ENCODE peak calls at places on chromosomes 6 and 20, in five cellular contexts. Q is psoas muscle, K is A549, U is GM12878, S is stomach. J is an unnamed sample. For H3K9me3, the result is how much of the 10 kb centered on the place peaks cover.

GRCh38 chr6:41878961-41879405 is 16.2 kb downstream of the USP49 start:
- DNase-seq in Q (no peak), K (no peak), S (no peak), U (no peak), J (no peak)

GRCh38 chr6:80457044-80457933 is 350.8 kb downstream of the BCKDHB start:
- DNase-seq in U (no peak), K (no peak), Q (peak), S (peak), J (no peak)

GRCh38 chr6:167550936-167551633 is 226.2 kb downstream of the TTLL2 start:
- DNase-seq in Q (peak), U (no peak), S (peak), K (no peak), J (no peak)

GRCh38 chr6:133945158-133945557 is 7.9 kb upstream of the TBPL1 start:
- DNase-seq in U (no peak), S (no peak), Q (no peak), K (no peak), J (no peak)

GRCh38 chr20:4925842-4926530 is 75.3 kb downstream of the SLC23A2 start:
- DNase-seq in S (peak), Q (peak), U (no peak), K (no peak), J (no peak)

GRCh38 chr20:56762401-56762800 is 133.3 kb downstream of the TFAP2C start:
- DNase-seq in K (no peak), U (no peak), Q (no peak), S (no peak), J (no peak)

GRCh38 chr6:123520208-123520607 is 116.5 kb downstream of the TRDN start:
- DNase-seq in S (no peak), K (no peak), Q (no peak), U (no peak), J (no peak)

GRCh38 chr6:75532521-75532920 is 38.9 kb upstream of the FILIP1 start:
- DNase-seq in U (no peak), S (no peak), Q (no peak), K (no peak), J (no peak)

GRCh38 chr6:112258636-112259336 is 4.4 kb upstream of the LAMA4 start:
- DNase-seq in K (no peak), U (no peak), S (no peak), Q (no peak), J (no peak)

GRCh38 chr20:25296094-25297093 is 48.5 kb downstream of the PYGB start:
- DNase-seq in Q (peak), K (peak), U (no peak), S (no peak), J (no peak)

GRCh38 chr20:20003088-20003954 is 13.8 kb upstream of the NAA20 start:
- DNase-seq in K (no peak), Q (no peak), U (no peak), S (no peak), J (peak)

GRCh38 chr6:115766745-115767462 is 293.8 kb downstream of the FRK start:
- DNase-seq in U (no peak), K (no peak), Q (no peak), S (no peak), J (no peak)

GRCh38 chr20:52518735-52519134 is 327.2 kb upstream of the ZFP64 start:
- DNase-seq in U (peak), K (no peak), S (no peak), Q (no peak), J (no peak)

GRCh38 chr20:44703956-44704488 is 11.1 kb upstream of the CCN5 start:
- DNase-seq in K (no peak), S (no peak), Q (no peak), U (no peak), J (no peak)
- H3K27ac ChIP-seq in K (peak), S (peak), Q (peak), U (no peak), J (no peak)

GRCh38 chr20:1536893-1537730 is 20.4 kb downstream of the SIRPD start:
- DNase-seq in Q (no peak), K (no peak), S (no peak), U (no peak), J (no peak)
- H3K9me3 ChIP-seq in Q (under half), K (under half), S (under half), U (under half), J (under half)

GRCh38 chr20:6041808-6042265 is 12.0 kb downstream of the LRRN4 start:
- DNase-seq in K (no peak), U (no peak), S (no peak), Q (no peak), J (no peak)
- H3K27ac ChIP-seq in K (no peak), U (no peak), S (no peak), Q (no peak), J (no peak)

GRCh38 chr20:49278817-49279676 is 1.2 kb upstream of the ZNFX1 start:
- DNase-seq in K (no peak), Q (no peak), S (no peak), U (no peak), J (no peak)
- H3K9me3 ChIP-seq in K (under half), Q (under half), S (under half), U (under half), J (under half)

GRCh38 chr6:25953733-25954132 is 8.9 kb upstream of the TRIM38 start:
- DNase-seq in K (no peak), Q (no peak), U (no peak), S (no peak), J (no peak)

GRCh38 chr6:25952535-25952934 is 10.1 kb upstream of the TRIM38 start:
- DNase-seq in Q (no peak), K (no peak), S (no peak), U (no peak), J (no peak)

GRCh38 chr6:25954756-25955155 is 7.8 kb upstream of the TRIM38 start:
- DNase-seq in Q (no peak), S (no peak), U (no peak), K (no peak), J (no peak)

GRCh38 chr6:25958700-25959162 is 3.9 kb upstream of the TRIM38 start:
- DNase-seq in Q (no peak), S (no peak), U (no peak), K (no peak), J (no peak)

DNA sequence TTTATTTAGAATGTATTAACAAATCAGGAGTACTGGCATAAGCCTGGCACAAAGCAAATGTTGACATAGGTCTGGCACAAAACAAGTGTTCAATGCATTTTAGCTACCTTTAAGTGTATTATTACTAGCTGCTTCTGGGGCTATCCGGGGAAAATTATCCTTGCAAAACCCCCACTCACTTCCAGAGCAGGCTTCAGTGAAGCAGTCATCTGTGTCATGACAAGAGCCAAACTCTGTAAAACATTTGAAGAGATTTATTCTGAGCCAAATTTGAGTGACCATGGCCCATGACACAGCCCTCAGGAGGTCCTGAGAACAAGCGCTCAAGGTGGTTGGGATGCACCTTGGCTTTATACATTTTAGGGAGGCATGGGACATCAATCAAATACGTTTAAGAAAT is 6.4 kb upstream of the TRIM38 start:
- DNase-seq in K (no peak), Q (no peak), U (no peak), S (no peak), J (no peak)
- H3K27ac ChIP-seq in K (no peak), Q (no peak), U (no peak), S (no peak), J (no peak)